ENCODE peak calls at places on chromosomes 6 and 20, in five cellular contexts. V, O, A, Q and S are unnamed samples.

GRCh38 chr6:149212892-149213786 is 104.4 kb upstream of the TAB2 start:
- DNase-seq in V (no peak), A (no peak), O (no peak), Q (no peak), S (no peak)

GRCh38 chr6:56649053-56649769 is 6.5 kb upstream of the DST start:
- DNase-seq in O (no peak), A (no peak), V (no peak), Q (no peak), S (no peak)

GRCh38 chr6:141724731-141725130 is 408.0 kb upstream of the GJE1 start:
- DNase-seq in A (no peak), O (no peak), Q (no peak), V (no peak), S (no peak)

GRCh38 chr20:64212750-64213149 is 42.8 kb upstream of the PCMTD2 start:
- DNase-seq in A (peak; percentile 63), Q (no peak), V (no peak), O (peak; percentile 83), S (no peak)

GRCh38 chr20:20547221-20547875 is 165.1 kb downstream of the RALGAPA2 start:
- DNase-seq in A (peak; percentile 81), Q (no peak), O (no peak), V (no peak), S (no peak)

GRCh38 chr6:132298344-132298949 is 102.8 kb downstream of the MOXD1 start:
- DNase-seq in O (no peak), A (peak; percentile 62), Q (peak; percentile 11), V (no peak), S (peak; percentile 43)

GRCh38 chr20:58706150-58706892 is 13.7 kb downstream of the NPEPL1 start:
- DNase-seq in Q (no peak), O (peak; percentile 54), A (no peak), V (no peak), S (peak; percentile 3)

GRCh38 chr20:6925744-6926278 is 158.3 kb downstream of the BMP2 start:
- DNase-seq in V (no peak), Q (no peak), A (no peak), O (no peak), S (no peak)

GRCh38 chr6:160275511-160276003 is 16.9 kb upstream of the SLC22A2 start:
- DNase-seq in V (no peak), O (no peak), Q (no peak), A (no peak), S (no peak)

GRCh38 chr20:56828402-56828801 is 199.3 kb downstream of the TFAP2C start:
- DNase-seq in Q (no peak), A (no peak), O (no peak), V (no peak), S (no peak)

GRCh38 chr6:35049885-35050284 is 91.3 kb downstream of the TCP11 start:
- DNase-seq in A (peak; percentile 93), O (peak; percentile 85), Q (no peak), V (peak; percentile 63), S (peak; percentile 51)

GRCh38 chr20:21251278-21251677 is 51.9 kb upstream of the XRN2 start:
- DNase-seq in V (no peak), Q (no peak), O (no peak), A (no peak), S (no peak)

GRCh38 chr6:81999270-81999669 is 246.8 kb upstream of the TENT5A start:
- DNase-seq in A (no peak), Q (no peak), V (no peak), O (no peak), S (no peak)

GRCh38 chr20:1391640-1392442 is 1.0 kb downstream of the FKBP1A start:
- DNase-seq in Q (no peak), O (no peak), V (no peak), A (peak; percentile 43), S (no peak)

GRCh38 chr6:7785243-7785941 is 59.5 kb downstream of the BMP6 start:
- DNase-seq in V (no peak), O (no peak), A (no peak), Q (no peak), S (no peak)

GRCh38 chr20:46739441-46740213 is 30.2 kb downstream of the SLC2A10 start:
- DNase-seq in Q (no peak), O (no peak), V (no peak), A (peak; percentile 74), S (no peak)

GRCh38 chr20:50285376-50286173 is 94.9 kb downstream of the CEBPB start:
- DNase-seq in V (peak; percentile 34), O (peak; percentile 86), Q (no peak), A (peak; percentile 86), S (no peak)

GRCh38 chr6:166032366-166033171 is 135.1 kb downstream of the TBXT start:
- DNase-seq in V (no peak), Q (no peak), A (peak; percentile 90), O (peak; percentile 85), S (peak; percentile 22)

GRCh38 chr20:6420336-6420735 is 297.5 kb upstream of the FERMT1 start:
- DNase-seq in A (peak; percentile 13), Q (no peak), V (no peak), O (no peak), S (no peak)

GRCh38 chr20:1327241-1327653 is 1.7 kb downstream of the SDCBP2 start:
- DNase-seq in A (peak; percentile 79), O (peak; percentile 66), V (peak; percentile 59), Q (no peak), S (peak; percentile 41)

GRCh38 chr6:3075522-3076113 is 7.3 kb downstream of the RIPK1 start:
- DNase-seq in O (no peak), Q (no peak), A (no peak), V (no peak), S (no peak)

GRCh38 chr20:59925894-59926293 is 7.5 kb downstream of the SYCP2 start:
- DNase-seq in A (no peak), O (no peak), Q (no peak), V (no peak), S (no peak)

GRCh38 chr6:103516336-103516735 is 1343.4 kb downstream of the HACE1 start:
- DNase-seq in O (no peak), A (no peak), Q (no peak), V (no peak), S (no peak)

GRCh38 chr20:59484228-59484627 is 120.1 kb upstream of the PHACTR3 start:
- DNase-seq in V (no peak), O (no peak), Q (no peak), A (no peak), S (no peak)

GRCh38 chr20:9401381-9401780 is 113.0 kb upstream of the LAMP5 start:
- DNase-seq in A (no peak), O (no peak), Q (no peak), V (no peak), S (no peak)

GRCh38 chr6:128005009-128005408 is 104.2 kb upstream of the THEMIS start:
- DNase-seq in O (no peak), V (no peak), A (peak; percentile 21), Q (no peak), S (no peak)

GRCh38 chr20:50595988-50596693 is 86.0 kb downstream of the PTPN1 start:
- DNase-seq in Q (no peak), A (peak; percentile 24), V (no peak), O (no peak), S (no peak)

GRCh38 chr20:62804021-62804631 is 509 bp upstream of the OGFR start:
- DNase-seq in V (no peak), A (no peak), O (no peak), Q (no peak), S (no peak)
- H3K4me1 ChIP-seq in V (peaks cover 25% of the 10 kb centered on the region), A (peaks cover 10% of the 10 kb centered on the region), O (peaks cover 45% of the 10 kb centered on the region), Q (peaks cover 30% of the 10 kb centered on the region), S (peaks cover 18% of the 10 kb centered on the region)

GRCh38 chr20:61659652-61660346 is 405.9 kb downstream of the TAF4 start:
- DNase-seq in A (no peak), Q (no peak), O (no peak), V (no peak), S (no peak)

GRCh38 chr20:61658563-61658962 is 406.5 kb downstream of the CDH4 start:
- DNase-seq in A (no peak), V (no peak), O (no peak), Q (no peak), S (no peak)

GRCh38 chr20:61655591-61655990 is 403.5 kb downstream of the CDH4 start:
- DNase-seq in Q (no peak), V (no peak), O (no peak), A (no peak), S (no peak)

GRCh38 chr20:61656198-61656597 is 404.1 kb downstream of the CDH4 start:
- DNase-seq in Q (no peak), A (no peak), O (no peak), V (no peak), S (no peak)

DNA sequence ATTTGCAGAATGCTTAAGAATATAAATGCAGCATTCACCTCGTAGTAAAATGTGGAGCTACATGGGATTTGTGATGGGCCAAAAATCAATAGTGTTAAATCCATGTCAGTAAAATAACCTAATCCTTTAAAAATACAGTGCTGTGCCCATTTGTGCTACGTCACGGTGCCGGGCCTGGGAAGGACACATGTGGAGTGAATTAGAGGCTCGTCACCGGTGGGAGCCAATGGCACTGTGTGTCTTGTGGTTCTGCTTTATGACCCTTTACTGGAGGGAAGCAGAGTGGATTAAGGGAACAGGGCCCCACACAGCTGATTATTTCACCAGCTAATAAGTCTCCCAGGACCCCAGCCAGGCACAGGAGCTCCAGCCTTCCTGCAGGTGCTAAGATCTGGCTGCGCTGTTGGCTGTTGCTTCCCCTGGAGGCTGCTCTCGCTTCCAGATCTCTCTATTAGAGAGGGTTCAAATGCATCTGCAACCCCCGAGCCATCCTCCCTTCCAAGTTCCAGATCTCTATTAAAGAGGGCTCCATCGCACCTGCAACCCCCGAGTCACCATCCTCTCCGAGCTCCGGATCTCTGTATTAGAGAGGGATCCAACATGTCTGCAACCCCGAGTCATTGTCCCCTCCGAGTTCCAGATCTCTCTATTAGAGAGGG is 405.8 kb downstream of the CDH4 start:
- DNase-seq in A (no peak), Q (no peak), O (no peak), V (no peak), S (no peak)
- H3K4me1 ChIP-seq in A (no peaks in the 10 kb centered on the region), Q (no peaks in the 10 kb centered on the region), O (no peaks in the 10 kb centered on the region), V (no peaks in the 10 kb centered on the region), S (no peaks in the 10 kb centered on the region)

GRCh38 chr6:37449984-37450383 is 17.0 kb downstream of the CMTR1 start:
- DNase-seq in A (no peak), O (no peak), Q (no peak), V (no peak), S (no peak)
- H3K4me1 ChIP-seq in A (no peaks in the 10 kb centered on the region), O (peaks cover 25% of the 10 kb centered on the region), Q (no peaks in the 10 kb centered on the region), V (peaks cover 6% of the 10 kb centered on the region), S (peaks cover 11% of the 10 kb centered on the region)

GRCh38 chr20:12965212-12965879 is 43.4 kb upstream of the SPTLC3 start:
- DNase-seq in O (no peak), A (no peak), Q (no peak), V (no peak), S (no peak)
- H3K4me1 ChIP-seq in O (no peaks in the 10 kb centered on the region), A (no peaks in the 10 kb centered on the region), Q (no peaks in the 10 kb centered on the region), V (peaks cover 14% of the 10 kb centered on the region), S (no peaks in the 10 kb centered on the region)

DNA sequence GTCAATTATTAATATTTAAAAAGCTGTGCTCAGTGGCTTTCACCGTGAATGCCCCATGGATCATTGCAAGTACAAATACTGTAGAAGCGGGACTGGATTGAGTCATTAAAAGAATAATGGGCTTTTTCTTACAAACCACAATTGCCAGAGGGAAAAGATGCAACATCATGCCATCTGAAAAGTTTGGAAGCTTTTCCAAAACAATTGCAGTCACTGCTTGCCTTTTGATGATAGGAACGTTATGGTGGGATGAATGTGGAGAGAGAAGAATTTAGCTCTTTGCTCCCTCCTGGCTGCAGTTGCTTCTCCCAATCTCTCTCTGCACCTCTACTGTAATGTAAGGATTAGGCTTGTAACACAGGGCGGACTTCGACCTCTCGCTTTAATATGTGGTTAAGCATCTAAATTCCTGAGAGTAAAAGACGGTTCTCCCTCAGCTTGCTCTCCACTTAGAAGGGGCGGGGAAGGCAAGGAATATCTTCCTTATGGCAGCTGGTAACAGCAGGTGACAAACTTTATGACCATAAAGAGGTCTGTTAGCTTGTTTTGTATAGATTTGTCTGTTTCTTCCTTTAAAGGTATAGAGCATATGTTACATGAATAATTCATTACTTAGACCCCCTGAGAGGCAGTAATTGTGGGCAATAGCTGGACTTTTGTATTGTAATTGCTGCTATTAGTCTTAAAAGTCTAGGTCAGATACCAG is 376.1 kb downstream of the UTRN start:
- DNase-seq in Q (no peak), O (no peak), V (peak; percentile 43), A (peak; percentile 42), S (peak; percentile 79)
- H3K4me1 ChIP-seq in Q (peaks cover 15% of the 10 kb centered on the region), O (no peaks in the 10 kb centered on the region), V (peaks cover 22% of the 10 kb centered on the region), A (peaks cover 12% of the 10 kb centered on the region), S (peaks cover 38% of the 10 kb centered on the region)